ENCODE peak calls at places on chromosomes 1 and 21, in six cellular contexts. T is endothelial cell of umbilical vein; W is CD8-positive, alpha-beta memory T cell; A is breast epithelium; Q is esophagus muscularis mucosa; H is body of pancreas. S is an unnamed sample.

GRCh38 chr1:64956733-64957441 is 9.5 kb downstream of the JAK1 start:
- DNase-seq in T (no peak), W (no peak), A (no peak), Q (no peak), H (no peak), S (no peak)

GRCh38 chr1:24939040-24939439 is 9.0 kb upstream of the RUNX3 start:
- DNase-seq in T (no peak), W (no peak), A (no peak), Q (no peak), H (no peak), S (no peak)

GRCh38 chr1:74579425-74579824 is 67.0 kb upstream of the LRRC53 start:
- DNase-seq in T (no peak), W (no peak), A (no peak), Q (no peak), H (no peak), S (no peak)

GRCh38 chr1:108880850-108881249 is 4.1 kb downstream of the GPSM2 start:
- DNase-seq in T (no peak), W (no peak), A (no peak), Q (no peak), H (no peak), S (no peak)

GRCh38 chr1:184048841-184049240 is 2.7 kb upstream of the TSEN15 start:
- DNase-seq in T (no peak), W (no peak), A (no peak), Q (no peak), H (no peak), S (no peak)

GRCh38 chr1:8377382-8377928 is 59.5 kb downstream of the SLC45A1 start:
- DNase-seq in T (no peak), W (no peak), A (no peak), Q (no peak), H (no peak), S (no peak)

GRCh38 chr1:175499595-175500367 is 243.6 kb downstream of the TNR start:
- DNase-seq in T (peak; percentile 41), W (no peak), A (no peak), Q (no peak), H (no peak), S (no peak)

GRCh38 chr21:20639026-20639425 is 359.2 kb upstream of the NCAM2 start:
- DNase-seq in T (no peak), W (no peak), A (no peak), Q (no peak), H (no peak), S (no peak)

GRCh38 chr21:33286600-33287456 is 20.7 kb downstream of the IL10RB start:
- DNase-seq in T (peak; percentile 75), W (no peak), A (no peak), Q (no peak), H (peak; percentile 47), S (no peak)

GRCh38 chr1:22652457-22652856 is 579 bp upstream of the C1QB start:
- DNase-seq in T (no peak), W (no peak), A (no peak), Q (no peak), H (no peak), S (no peak)

GRCh38 chr1:201399352-201400126 is 415 bp upstream of the LAD1 start:
- DNase-seq in T (no peak), W (no peak), A (peak; percentile 68), Q (no peak), H (peak; percentile 86), S (peak; percentile 86)

GRCh38 chr1:63617450-63617849 is 24.2 kb downstream of the PGM1 start:
- DNase-seq in T (no peak), W (no peak), A (no peak), Q (no peak), H (no peak), S (no peak)

GRCh38 chr1:19450811-19451564 is 34.4 kb downstream of the CAPZB start:
- DNase-seq in T (peak; percentile 90), W (no peak), A (no peak), Q (no peak), H (no peak), S (no peak)

GRCh38 chr1:21773585-21773984 is 9.4 kb downstream of the USP48 start:
- DNase-seq in T (peak; percentile 71), W (no peak), A (no peak), Q (no peak), H (no peak), S (no peak)

GRCh38 chr1:56056438-56057312 is 522.7 kb downstream of the PLPP3 start:
- DNase-seq in T (peak; percentile 43), W (no peak), A (no peak), Q (no peak), H (no peak), S (no peak)

GRCh38 chr1:33257388-33257758 is 1.1 kb downstream of the ZNF362 start:
- DNase-seq in T (no peak), W (no peak), A (no peak), Q (no peak), H (no peak), S (no peak)

GRCh38 chr1:33256701-33257387 is 552 bp downstream of the ZNF362 start:
- DNase-seq in T (peak; percentile 65), W (peak; percentile 21), A (peak; percentile 38), Q (no peak), H (peak; percentile 70), S (peak; percentile 88)

GRCh38 chr1:33255347-33256311 is 663 bp upstream of the ZNF362 start:
- DNase-seq in T (peak; percentile 28), W (no peak), A (peak; percentile 89), Q (no peak), H (peak; percentile 76), S (peak; percentile 89)

GRCh38 chr1:33257759-33258712 is 1.7 kb downstream of the ZNF362 start:
- DNase-seq in T (no peak), W (no peak), A (no peak), Q (no peak), H (no peak), S (peak; percentile 54)

DNA sequence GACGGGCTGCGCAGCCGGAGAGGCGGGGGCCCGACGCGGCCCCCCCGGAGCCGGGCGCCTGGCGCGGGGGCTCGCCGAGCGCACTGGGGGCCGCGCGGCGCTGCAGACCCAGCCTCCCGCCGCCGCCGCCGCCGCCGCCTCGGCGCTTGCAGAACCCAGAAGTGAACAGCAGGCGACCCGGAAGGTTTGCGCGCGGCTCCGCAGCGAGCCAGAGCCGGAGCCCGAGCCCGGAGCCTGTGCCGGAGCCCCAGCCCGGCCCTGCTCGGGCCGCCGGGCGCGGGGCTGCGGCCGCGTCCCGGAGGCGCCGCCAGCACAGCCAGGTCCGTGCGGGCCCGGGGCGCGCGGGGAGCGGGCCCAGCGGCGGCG is at the start of gene ZNF362:
- DNase-seq in T (peak; percentile 36), W (peak; percentile 51), A (no peak), Q (no peak), H (peak; percentile 69), S (peak; percentile 53)
- H3K4me1 ChIP-seq in T (peaks cover 12% of the 10 kb centered on the region), W (peaks cover 38% of the 10 kb centered on the region), A (no peaks in the 10 kb centered on the region), Q (peaks cover 48% of the 10 kb centered on the region), H (peaks cover 38% of the 10 kb centered on the region), S (peaks cover 28% of the 10 kb centered on the region)

GRCh38 chr1:15546641-15547040 is 20.0 kb downstream of the DNAJC16 start:
- DNase-seq in T (no peak), W (no peak), A (no peak), Q (no peak), H (no peak), S (no peak)
- H3K27ac ChIP-seq in T (no peak overlapping the region), W (no peak overlapping the region), A (no peak overlapping the region), Q (no peak overlapping the region), H (no peak overlapping the region), S (no peak overlapping the region)

DNA sequence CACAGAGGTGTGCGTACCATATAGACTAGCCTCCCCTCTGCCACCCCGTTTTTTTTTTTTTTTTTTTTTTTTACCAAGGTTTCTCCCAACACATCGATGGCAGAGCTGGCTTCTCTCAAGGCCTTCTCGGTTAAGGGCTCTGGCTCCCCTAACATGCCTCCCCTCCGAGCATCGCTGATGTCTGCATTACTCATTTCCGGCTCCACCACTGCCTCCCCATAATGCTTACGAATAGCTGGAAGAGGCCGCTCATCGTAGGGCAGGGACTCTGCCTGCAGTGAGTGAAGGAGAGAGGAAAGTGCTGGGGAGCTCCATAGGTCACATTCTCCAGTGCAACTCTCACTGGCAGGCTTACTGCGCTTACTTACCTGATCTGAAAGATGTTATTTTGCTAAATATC is 20.6 kb downstream of the CEP104 start:
- DNase-seq in T (no peak), W (no peak), A (no peak), Q (no peak), H (no peak), S (no peak)
- H3K4me1 ChIP-seq in T (no peaks in the 10 kb centered on the region), W (no peaks in the 10 kb centered on the region), A (no peaks in the 10 kb centered on the region), Q (no peaks in the 10 kb centered on the region), H (no peaks in the 10 kb centered on the region), S (no peaks in the 10 kb centered on the region)

DNA sequence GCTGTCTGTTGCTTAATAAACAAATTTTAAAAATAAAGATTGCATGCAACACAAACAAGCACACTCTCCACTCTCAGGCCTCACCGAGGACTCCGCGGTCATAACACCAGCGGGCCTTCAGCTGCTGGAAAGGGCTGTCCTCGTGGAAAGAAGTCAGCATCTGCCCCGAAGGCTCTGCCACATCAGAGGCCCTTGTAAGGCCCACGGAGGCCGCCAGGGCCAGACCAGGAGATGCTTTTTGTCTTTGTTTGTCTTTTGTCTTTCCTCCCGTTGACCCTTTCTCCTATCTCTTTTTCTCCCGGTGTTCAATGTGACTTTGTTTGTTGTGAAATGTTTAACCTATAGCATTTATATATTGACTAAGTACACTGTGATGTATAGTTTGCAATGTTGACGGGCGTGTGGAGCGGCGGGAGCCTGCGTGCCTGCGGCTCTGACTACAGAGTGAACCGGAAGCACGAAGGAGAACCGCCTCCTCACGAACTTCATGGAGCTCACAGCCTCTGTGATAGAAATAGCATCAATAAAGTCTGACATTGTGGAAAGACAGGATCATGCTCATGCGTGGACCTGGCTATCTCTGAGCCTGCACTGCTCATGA is 24.1 kb downstream of the MEGF6 start:
- DNase-seq in T (no peak), W (no peak), A (no peak), Q (no peak), H (no peak), S (no peak)
- H3K27ac ChIP-seq in T (no peak overlapping the region), W (no peak overlapping the region), A (no peak overlapping the region), Q (no peak overlapping the region), H (no peak overlapping the region), S (no peak overlapping the region)

DNA sequence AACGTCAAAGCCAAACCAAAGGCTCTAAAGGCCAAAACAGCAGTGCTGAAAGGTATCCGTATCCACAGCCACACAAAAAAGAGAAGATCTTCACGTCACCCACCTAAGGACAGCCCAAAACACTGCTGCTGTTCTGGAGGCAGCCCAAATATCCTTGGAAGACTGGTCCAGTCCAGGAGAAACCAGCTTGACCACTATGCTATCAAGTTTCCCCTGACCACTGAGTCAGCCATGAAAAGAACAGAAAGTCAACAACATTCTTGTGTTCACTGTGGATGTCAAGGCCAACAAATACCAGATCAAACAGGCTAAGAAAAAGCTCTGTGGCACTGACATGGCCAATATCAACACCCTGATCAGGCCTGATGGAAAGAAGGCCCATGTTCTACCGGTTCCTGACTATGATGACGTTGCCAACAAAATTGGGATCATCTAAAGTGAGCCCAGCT is 32.1 kb downstream of the ARID4B start:
- DNase-seq in T (no peak), W (no peak), A (peak; percentile 57), Q (no peak), H (peak; percentile 76), S (no peak)
- H3K4me1 ChIP-seq in T (peaks cover 7% of the 10 kb centered on the region), W (peaks cover 63% of the 10 kb centered on the region), A (no peaks in the 10 kb centered on the region), Q (peaks cover 16% of the 10 kb centered on the region), H (peaks cover 85% of the 10 kb centered on the region), S (peaks cover 53% of the 10 kb centered on the region)

S was measured in left lung.